ENCODE peak calls at places on chromosomes 13 and 19, in four cellular contexts. I is Karpas-422, A is A549, V is hepatocyte. M is an unnamed sample.

GRCh38 chr13:52599037-52599852 is 43.0 kb upstream of the HNRNPA1L2 start:
- DNase-seq in I (no peak), A (no peak), V (no peak), M (no peak)

GRCh38 chr19:33235269-33235995 is 9.8 kb upstream of the SLC7A10 start:
- DNase-seq in I (peak; percentile 88), A (peak; percentile 88), V (peak; percentile 90), M (peak; percentile 79)

GRCh38 chr13:62096652-62097051 is 681.0 kb upstream of the PCDH20 start:
- DNase-seq in I (no peak), A (no peak), V (no peak), M (no peak)

GRCh38 chr19:55265173-55265572 is 6.4 kb upstream of the PPP6R1 start:
- DNase-seq in I (no peak), A (no peak), V (no peak), M (no peak)

GRCh38 chr13:74444877-74445479 is 310.8 kb upstream of the KLF12 start:
- DNase-seq in I (no peak), A (no peak), V (no peak), M (no peak)

GRCh38 chr13:113785051-113786010 is 26.3 kb downstream of the TMEM255B start:
- DNase-seq in I (no peak), A (no peak), V (no peak), M (peak; percentile 78)

GRCh38 chr19:20182232-20182785 is 15.3 kb downstream of the ZNF486 start:
- DNase-seq in I (no peak), A (no peak), V (no peak), M (no peak)

GRCh38 chr19:46704379-46705076 is 12.4 kb downstream of the PRKD2 start:
- DNase-seq in I (peak; percentile 94), A (peak; percentile 64), V (peak; percentile 61), M (peak; percentile 70)

GRCh38 chr19:40503300-40503699 is 36.5 kb downstream of the SPTBN4 start:
- DNase-seq in I (no peak), A (peak; percentile 39), V (no peak), M (no peak)

GRCh38 chr13:43058318-43058674 is 34.9 kb downstream of the DNAJC15 start:
- DNase-seq in I (no peak), A (peak; percentile 82), V (peak; percentile 39), M (peak; percentile 90)

GRCh38 chr13:91312324-91312723 is 35.2 kb upstream of the MIR17HG start:
- DNase-seq in I (no peak), A (no peak), V (no peak), M (no peak)

GRCh38 chr13:108357228-108357627 is 87.7 kb downstream of the TNFSF13B start:
- DNase-seq in I (no peak), A (no peak), V (no peak), M (no peak)

GRCh38 chr19:35742121-35742724 is at the start of gene IGFLR1:
- DNase-seq in I (peak; percentile 66), A (no peak), V (no peak), M (no peak)

GRCh38 chr19:5403968-5404640 is 51.1 kb upstream of the ZNRF4 start:
- DNase-seq in I (peak; percentile 94), A (peak; percentile 79), V (peak; percentile 94), M (peak; percentile 60)

GRCh38 chr19:15532779-15533521 is 24.6 kb downstream of the CYP4F22 start:
- DNase-seq in I (no peak), A (no peak), V (no peak), M (peak; percentile 58)

GRCh38 chr13:74741732-74742131 is 607.5 kb upstream of the KLF12 start:
- DNase-seq in I (no peak), A (no peak), V (no peak), M (no peak)

GRCh38 chr13:108549989-108550388 is 79.4 kb upstream of the MYO16 start:
- DNase-seq in I (no peak), A (no peak), V (no peak), M (no peak)

GRCh38 chr13:99206226-99206625 is 5.6 kb downstream of the UBAC2 start:
- DNase-seq in I (no peak), A (no peak), V (no peak), M (peak; percentile 25)

DNA sequence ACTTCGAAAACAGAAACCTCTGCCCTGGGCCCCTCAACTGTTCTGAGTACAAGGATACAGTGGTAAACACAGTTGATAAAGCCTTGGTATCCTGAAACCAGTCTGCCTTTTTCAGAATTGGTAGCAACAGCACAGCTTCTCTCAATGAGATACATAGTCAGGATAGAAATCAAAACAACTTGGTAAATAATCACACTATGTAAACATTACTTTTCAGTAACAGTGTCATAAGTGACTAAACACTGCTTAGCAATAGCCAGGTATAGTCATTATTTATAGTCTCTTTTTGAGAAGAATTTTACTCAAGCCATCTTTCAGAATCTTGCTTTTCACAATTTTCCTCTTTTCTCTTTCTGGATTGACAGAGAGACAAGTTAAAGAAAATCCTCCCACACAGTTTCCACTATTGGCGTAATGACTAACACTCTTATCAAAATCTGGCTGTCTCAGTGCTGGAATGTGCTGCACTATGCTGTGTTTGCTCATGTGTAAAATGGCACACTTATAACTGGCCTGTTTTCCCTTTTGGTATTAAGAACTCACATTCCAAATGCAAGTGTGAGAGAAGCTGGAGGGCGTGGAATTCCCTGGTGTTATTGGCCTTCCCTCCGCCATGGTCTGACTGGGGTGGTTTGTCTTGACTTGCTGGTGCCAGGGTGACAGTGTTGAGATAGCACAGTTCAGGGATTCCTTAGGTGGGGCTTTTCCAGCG is 368.8 kb downstream of the TDRD3 start:
- DNase-seq in I (no peak), A (peak; percentile 1), V (peak; percentile 65), M (peak; percentile 11)
- H3K27ac ChIP-seq in I (no peak overlapping the region), A (no peak overlapping the region), V (peak overlapping the region; percentile 64), M (no peak overlapping the region)

GRCh38 chr19:38059897-38060296 is 152.9 kb downstream of the SIPA1L3 start:
- DNase-seq in I (peak; percentile 62), A (no peak), V (no peak), M (no peak)
- H3K4me2 ChIP-seq in I (peak overlapping the region; percentile 21), A (no peak overlapping the region), V (no peak overlapping the region), M (no peak overlapping the region)

GRCh38 chr19:10653482-10653731 is 739 bp upstream of the ILF3 start:
- DNase-seq in I (no peak), A (no peak), V (no peak), M (no peak)
- H3K27ac ChIP-seq in I (peak overlapping the region; percentile 78), A (peak overlapping the region; percentile 99), V (peak overlapping the region; percentile 97), M (peak overlapping the region; percentile 82)

DNA sequence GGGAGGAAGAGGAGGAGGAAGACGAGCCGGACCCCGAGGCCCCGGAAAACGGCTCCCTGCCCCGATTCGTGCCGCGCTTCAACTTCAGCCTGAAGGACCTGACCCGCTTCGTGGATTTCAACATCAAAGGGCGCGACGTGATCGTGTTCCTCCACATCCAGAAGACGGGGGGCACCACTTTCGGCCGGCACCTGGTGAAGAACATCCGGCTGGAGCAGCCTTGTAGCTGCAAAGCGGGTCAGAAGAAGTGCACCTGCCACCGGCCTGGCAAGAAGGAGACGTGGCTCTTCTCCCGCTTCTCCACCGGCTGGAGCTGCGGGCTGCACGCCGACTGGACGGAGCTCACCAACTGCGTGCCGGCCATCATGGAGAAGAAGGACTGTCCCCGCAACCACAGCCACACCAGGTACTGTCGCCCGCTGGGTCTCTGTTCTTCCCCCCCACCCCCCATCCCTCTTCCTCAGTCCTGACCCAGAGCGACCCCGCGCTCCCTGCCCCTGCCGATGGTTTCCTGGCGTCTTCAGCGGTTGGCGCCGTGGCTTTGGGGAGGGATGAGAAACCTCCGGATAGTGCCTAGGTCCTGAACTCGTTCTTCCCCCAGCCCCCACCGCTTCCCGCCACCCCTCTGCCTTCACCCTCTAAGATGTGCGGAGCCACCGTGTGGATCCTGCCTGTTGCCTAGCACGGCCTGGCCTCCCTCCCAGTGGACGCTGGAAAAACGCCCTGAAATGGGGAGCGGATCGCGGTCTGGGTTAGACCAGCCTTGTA is 1.4 kb downstream of the HS6ST3 start:
- DNase-seq in I (no peak), A (no peak), V (peak; percentile 14), M (no peak)
- H3K4me2 ChIP-seq in I (no peak overlapping the region), A (peak overlapping the region; percentile 98), V (peak overlapping the region; percentile 100), M (no peak overlapping the region)

GRCh38 chr13:24652346-24652745 is 27.9 kb upstream of the ATP12A start:
- DNase-seq in I (no peak), A (no peak), V (no peak), M (no peak)
- H3K27ac ChIP-seq in I (no peak overlapping the region), A (no peak overlapping the region), V (peak overlapping the region; percentile 64), M (peak overlapping the region; percentile 48)

DNA sequence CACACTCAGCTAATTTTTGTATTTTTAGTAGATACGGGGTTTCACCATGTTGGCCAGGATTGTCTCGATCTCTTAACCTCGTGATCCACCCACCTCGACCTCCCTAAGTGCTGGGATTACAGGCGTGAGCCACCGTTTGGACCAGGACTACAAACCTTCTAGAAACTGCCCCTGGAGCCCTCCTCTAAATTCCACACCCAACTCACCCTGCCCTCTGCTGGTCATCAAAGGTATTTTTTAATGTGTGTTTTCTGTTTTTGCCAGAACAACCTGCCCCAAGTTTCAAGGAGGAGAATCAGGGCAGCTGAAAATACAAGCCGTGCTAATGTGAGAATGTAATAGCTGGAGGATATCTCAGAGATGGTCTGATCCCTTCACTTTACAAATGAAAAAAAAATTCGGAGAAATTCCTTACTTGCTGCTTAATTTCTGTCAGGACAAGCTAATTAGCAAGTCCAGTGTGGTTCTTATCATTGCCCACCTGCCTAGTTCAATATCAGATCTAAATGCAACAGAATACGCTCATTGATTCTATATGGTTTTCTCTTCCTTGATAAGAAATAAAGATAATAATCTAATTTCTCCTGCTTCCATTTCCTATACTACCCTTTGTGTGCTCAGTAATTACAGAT is 4.1 kb downstream of the ATP8A2 start:
- DNase-seq in I (peak; percentile 81), A (peak; percentile 25), V (peak; percentile 56), M (no peak)
- H3K4me2 ChIP-seq in I (no peak overlapping the region), A (no peak overlapping the region), V (no peak overlapping the region), M (no peak overlapping the region)

DNA sequence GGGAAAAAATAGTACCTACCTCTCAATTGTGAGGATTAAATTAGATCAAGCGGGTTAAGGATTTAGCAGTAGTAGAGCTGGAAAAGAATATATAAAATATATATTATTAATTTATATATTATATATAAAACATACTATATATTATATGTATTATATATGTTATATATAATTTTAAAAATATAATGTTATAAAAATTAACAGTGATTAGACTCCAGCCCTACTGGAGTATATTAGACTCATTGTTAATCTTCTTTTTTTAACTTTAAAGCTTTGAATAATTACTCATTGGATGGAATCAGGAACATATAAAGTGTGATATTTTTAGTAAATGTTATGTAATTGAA is 380 bp upstream of the MRPL54 start:
- DNase-seq in I (no peak), A (no peak), V (no peak), M (no peak)
- H3K27ac ChIP-seq in I (peak overlapping the region; percentile 81), A (peak overlapping the region; percentile 95), V (peak overlapping the region; percentile 96), M (peak overlapping the region; percentile 76)

DNA sequence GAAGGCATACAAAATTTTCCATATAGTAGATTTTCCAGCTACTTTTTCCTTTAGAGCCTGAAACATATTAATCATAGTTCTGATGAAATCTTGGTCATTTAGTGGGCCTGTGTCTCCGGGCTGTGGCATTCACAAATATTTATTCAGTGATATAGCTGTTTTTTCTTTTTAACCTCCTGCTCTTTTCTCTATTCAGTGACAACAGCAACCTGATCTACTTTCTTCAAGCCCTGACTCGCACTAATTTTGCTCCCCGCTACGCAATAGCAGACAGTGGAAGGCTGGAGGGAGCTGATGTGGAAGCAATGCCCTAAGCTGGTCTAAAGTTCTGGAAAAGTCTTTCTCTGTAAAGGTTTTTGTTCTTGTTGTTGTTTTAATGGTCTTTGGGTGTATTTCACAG is 289.7 kb downstream of the SLITRK6 start:
- DNase-seq in I (no peak), A (peak; percentile 73), V (no peak), M (peak; percentile 39)
- H3K4me2 ChIP-seq in I (no peak overlapping the region), A (peak overlapping the region; percentile 56), V (no peak overlapping the region), M (no peak overlapping the region)

M was measured in PC-9.